ENCODE peak calls at places on chromosomes 1 and 21, in four cellular contexts. O, Y, R and T are unnamed samples.

GRCh38 chr1:231926933-231927332 is 300.3 kb downstream of the DISC1 start:
- DNase-seq in O (no peak), Y (no peak), R (no peak), T (no peak)

GRCh38 chr1:212609701-212610574 is 1.4 kb downstream of the ATF3 start:
- DNase-seq in O (no peak), Y (no peak), R (no peak), T (no peak)

GRCh38 chr1:22920734-22921451 is 51.8 kb downstream of the LACTBL1 start:
- DNase-seq in O (no peak), Y (peak; percentile 37), R (peak; percentile 34), T (no peak)

GRCh38 chr21:40466893-40467483 is 380.0 kb downstream of the DSCAM start:
- DNase-seq in O (peak; percentile 32), Y (no peak), R (peak; percentile 60), T (peak; percentile 26)

GRCh38 chr1:33735624-33736023 is 128.3 kb upstream of the HMGB4 start:
- DNase-seq in O (no peak), Y (no peak), R (peak; percentile 18), T (no peak)

GRCh38 chr21:8994640-8995511 is 1526.5 kb upstream of the TPTE start:
- DNase-seq in O (no peak), Y (no peak), R (no peak), T (no peak)

GRCh38 chr1:186617860-186618780 is 62.1 kb downstream of the PTGS2 start:
- DNase-seq in O (no peak), Y (peak; percentile 45), R (no peak), T (no peak)

GRCh38 chr1:54122131-54122751 is 30.6 kb downstream of the CDCP2 start:
- DNase-seq in O (no peak), Y (no peak), R (no peak), T (no peak)

GRCh38 chr1:226604846-226605572 is 56.4 kb downstream of the STUM start:
- DNase-seq in O (no peak), Y (no peak), R (no peak), T (no peak)

GRCh38 chr1:114340906-114341698 is 169.9 kb downstream of the TRIM33 start:
- DNase-seq in O (no peak), Y (no peak), R (no peak), T (peak; percentile 55)

GRCh38 chr1:50420689-50421365 is 2.4 kb downstream of the DMRTA2 start:
- DNase-seq in O (no peak), Y (no peak), R (peak; percentile 48), T (no peak)

GRCh38 chr1:39450956-39451601 is 40.4 kb upstream of the BMP8A start:
- DNase-seq in O (no peak), Y (no peak), R (no peak), T (no peak)

GRCh38 chr1:21935891-21936365 is 1.2 kb downstream of the HSPG2 start:
- DNase-seq in O (no peak), Y (no peak), R (no peak), T (no peak)

GRCh38 chr1:229452956-229453801 is 19.3 kb upstream of the ACTA1 start:
- DNase-seq in O (no peak), Y (no peak), R (no peak), T (peak; percentile 26)

GRCh38 chr1:188224263-188224662 is 1395.5 kb downstream of the PLA2G4A start:
- DNase-seq in O (no peak), Y (no peak), R (no peak), T (no peak)

GRCh38 chr1:15246960-15247614 is at the start of gene FHAD1:
- DNase-seq in O (peak; percentile 33), Y (peak; percentile 32), R (peak; percentile 81), T (no peak)

GRCh38 chr1:216221260-216221700 is 202.0 kb downstream of the USH2A start:
- DNase-seq in O (peak; percentile 75), Y (no peak), R (peak; percentile 82), T (peak; percentile 90)

GRCh38 chr21:25791321-25791720 is 56.5 kb downstream of the GABPA start:
- DNase-seq in O (no peak), Y (no peak), R (no peak), T (peak; percentile 61)

GRCh38 chr21:25788677-25789076 is 53.9 kb downstream of the GABPA start:
- DNase-seq in O (no peak), Y (no peak), R (peak; percentile 6), T (no peak)

DNA sequence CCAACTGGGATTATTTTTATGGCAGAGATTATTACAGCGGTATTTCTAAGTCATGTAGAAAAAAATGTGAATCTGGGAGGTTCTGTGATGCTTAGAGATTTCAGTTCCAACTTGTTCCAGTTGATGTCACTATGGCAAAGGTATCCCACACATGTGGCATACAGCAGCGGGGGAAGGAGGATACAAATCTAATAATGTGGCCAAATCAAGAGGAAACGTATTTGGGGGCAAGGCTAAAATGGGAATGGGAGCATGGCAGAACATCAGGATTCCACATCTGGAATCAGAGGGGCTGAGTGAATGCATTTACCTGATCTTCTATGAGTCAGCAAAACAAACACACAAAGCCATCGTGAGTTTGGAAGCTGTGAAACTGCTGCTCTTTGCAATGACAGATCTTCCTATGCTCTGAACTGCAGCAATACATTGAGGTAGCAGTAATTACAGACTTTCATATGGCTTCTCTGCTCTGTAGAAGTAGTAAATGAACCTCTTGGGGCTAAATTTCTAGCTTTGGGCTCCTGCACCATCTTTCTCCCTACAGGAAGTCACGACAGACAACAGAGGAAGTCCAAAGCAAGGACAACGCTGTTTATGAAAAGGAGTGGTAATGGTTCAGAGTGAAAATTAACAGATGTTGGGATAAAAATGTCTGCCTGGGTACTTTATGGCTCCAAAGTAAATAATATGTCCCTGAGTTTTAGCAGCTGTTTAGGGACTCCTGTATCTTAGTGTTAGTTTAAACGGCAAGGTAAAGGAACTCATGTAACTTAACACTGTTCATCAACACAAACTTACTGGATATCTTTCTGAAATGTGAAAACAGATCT is 55.6 kb downstream of the GABPA start:
- DNase-seq in O (peak; percentile 18), Y (no peak), R (peak; percentile 17), T (peak; percentile 82)
- H3K4me3 ChIP-seq in O (no peak overlapping the region), Y (peak overlapping the region; percentile 58), R (no peak overlapping the region), T (peak overlapping the region; percentile 57)

GRCh38 chr1:89633745-89634625 is 1.1 kb downstream of the LRRC8C start:
- DNase-seq in O (no peak), Y (no peak), R (peak; percentile 26), T (peak; percentile 26)
- H3K4me1 ChIP-seq in O (no peaks in the 10 kb centered on the region), Y (peaks cover 90% of the 10 kb centered on the region), R (peaks cover 10% of the 10 kb centered on the region), T (peaks cover 6% of the 10 kb centered on the region)

GRCh38 chr1:30001011-30001410 is 722.4 kb downstream of the MATN1 start:
- DNase-seq in O (no peak), Y (no peak), R (no peak), T (no peak)

GRCh38 chr1:30001452-30002039 is 721.8 kb downstream of the MATN1 start:
- DNase-seq in O (no peak), Y (no peak), R (no peak), T (no peak)

GRCh38 chr1:29993950-29994349 is 729.4 kb downstream of the MATN1 start:
- DNase-seq in O (no peak), Y (no peak), R (no peak), T (no peak)

GRCh38 chr1:29998686-29999085 is 724.7 kb downstream of the MATN1 start:
- DNase-seq in O (no peak), Y (no peak), R (no peak), T (no peak)

DNA sequence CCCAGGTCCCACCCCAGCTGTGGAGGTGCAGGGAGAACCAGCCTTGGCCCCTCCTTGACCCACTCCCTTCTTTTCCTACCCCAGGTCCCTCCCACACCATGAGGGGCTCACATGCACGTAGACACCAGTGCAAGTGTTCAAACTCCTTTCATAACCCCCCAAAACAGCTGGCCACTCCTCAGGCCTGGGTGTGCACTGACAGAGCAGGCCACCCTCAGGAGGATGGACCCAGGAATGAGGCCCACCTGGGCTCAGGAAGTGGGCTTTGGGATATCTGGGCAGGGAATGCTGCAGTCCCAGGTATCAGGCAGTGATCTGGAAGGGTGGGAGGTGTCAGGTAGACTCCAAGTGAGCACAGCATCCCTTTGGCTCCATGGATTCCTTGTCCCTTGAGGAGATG is 723.8 kb downstream of the MATN1 start:
- DNase-seq in O (no peak), Y (no peak), R (no peak), T (no peak)
- H3K4me3 ChIP-seq in O (no peak overlapping the region), Y (no peak overlapping the region), R (no peak overlapping the region), T (no peak overlapping the region)

GRCh38 chr21:42670884-42671283 is 17.5 kb downstream of the PDE9A start:
- DNase-seq in O (no peak), Y (no peak), R (no peak), T (peak; percentile 64)
- H3K4me1 ChIP-seq in O (peaks cover 54% of the 10 kb centered on the region), Y (peaks cover 27% of the 10 kb centered on the region), R (peaks cover 26% of the 10 kb centered on the region), T (peaks cover 48% of the 10 kb centered on the region)